ENCODE peak calls at places on chromosome 19, in ten cellular contexts. Q is sigmoid colon, V is suprapubic skin, F is HL-60, Z is stomach, E is transverse colon, A is GM12878, U is K562, Y is breast epithelium, P is GM23338. K is an unnamed sample.
A peak's percentile ranks its signal among the peaks of the same experiment; 100 is the strongest.

GRCh38 chr19:58364127-58364526 is 1.6 kb upstream of the ZNF497 start:
- DNase-seq in Q (no peak), V (no peak), F (no peak), Z (no peak), E (no peak), A (no peak), U (no peak), Y (no peak), P (no peak), K (no peak)

GRCh38 chr19:34692541-34692940 is 15.1 kb downstream of the ZNF302 start:
- DNase-seq in Q (no peak), V (no peak), F (no peak), Z (no peak), E (no peak), A (no peak), U (no peak), Y (no peak), P (no peak), K (no peak)

GRCh38 chr19:54100560-54100959 is at the start of gene OSCAR:
- DNase-seq in Q (no peak), V (no peak), F (no peak), Z (no peak), E (no peak), A (no peak), U (no peak), Y (no peak), P (no peak), K (peak; percentile 82)

GRCh38 chr19:18961767-18962423 is 20.9 kb upstream of the HOMER3 start:
- DNase-seq in Q (no peak), V (no peak), F (no peak), Z (no peak), E (no peak), A (no peak), U (peak; percentile 58), Y (no peak), P (peak; percentile 99), K (no peak)

GRCh38 chr19:32372726-32373613 is 27.6 kb downstream of the ZNF507 start:
- DNase-seq in Q (no peak), V (no peak), F (no peak), Z (no peak), E (no peak), A (no peak), U (no peak), Y (no peak), P (peak; percentile 21), K (no peak)

GRCh38 chr19:48967346-48968178 is 2.5 kb downstream of the FTL start:
- DNase-seq in Q (peak; percentile 77), V (no peak), F (peak; percentile 81), Z (no peak), E (peak; percentile 42), A (no peak), U (no peak), Y (no peak), P (no peak), K (peak; percentile 83)

GRCh38 chr19:1360818-1361461 is 22.8 kb upstream of the NDUFS7 start:
- DNase-seq in Q (peak; percentile 86), V (no peak), F (peak; percentile 63), Z (no peak), E (peak; percentile 35), A (no peak), U (no peak), Y (no peak), P (no peak), K (no peak)

GRCh38 chr19:20254151-20254550 is 87.1 kb downstream of the ZNF486 start:
- DNase-seq in Q (no peak), V (no peak), F (no peak), Z (no peak), E (no peak), A (no peak), U (no peak), Y (no peak), P (no peak), K (no peak)

GRCh38 chr19:18017275-18018083 is 9.5 kb downstream of the ARRDC2 start:
- DNase-seq in Q (no peak), V (no peak), F (no peak), Z (no peak), E (no peak), A (no peak), U (no peak), Y (no peak), P (no peak), K (no peak)

GRCh38 chr19:1354496-1355257 is 29.0 kb upstream of the NDUFS7 start:
- DNase-seq in Q (peak; percentile 95), V (peak; percentile 88), F (peak; percentile 78), Z (peak; percentile 93), E (peak; percentile 93), A (no peak), U (peak; percentile 99), Y (peak; percentile 87), P (peak; percentile 91), K (peak; percentile 96)

GRCh38 chr19:1981253-1981652 is 34.3 kb downstream of the BTBD2 start:
- DNase-seq in Q (no peak), V (no peak), F (no peak), Z (no peak), E (no peak), A (no peak), U (no peak), Y (no peak), P (no peak), K (no peak)

GRCh38 chr19:6187374-6187773 is 51.9 kb downstream of the ACSBG2 start:
- DNase-seq in Q (no peak), V (no peak), F (no peak), Z (no peak), E (no peak), A (no peak), U (no peak), Y (no peak), P (no peak), K (no peak)

GRCh38 chr19:8585894-8586750 is 8.9 kb upstream of the MYO1F start:
- DNase-seq in Q (no peak), V (no peak), F (no peak), Z (peak; percentile 61), E (peak; percentile 66), A (no peak), U (peak; percentile 83), Y (no peak), P (peak; percentile 97), K (peak; percentile 88)

GRCh38 chr19:7869453-7869909 is 4.7 kb downstream of the PRR36 start:
- DNase-seq in Q (no peak), V (no peak), F (no peak), Z (peak; percentile 82), E (peak; percentile 79), A (no peak), U (peak; percentile 68), Y (peak; percentile 80), P (peak; percentile 80), K (peak; percentile 93)

GRCh38 chr19:28641395-28641794 is 571.6 kb downstream of the UQCRFS1 start:
- DNase-seq in Q (no peak), V (no peak), F (no peak), Z (no peak), E (no peak), A (no peak), U (no peak), Y (no peak), P (peak; percentile 24), K (no peak)

GRCh38 chr19:14198384-14199376 is 7.3 kb downstream of the ADGRL1 start:
- DNase-seq in Q (no peak), V (no peak), F (no peak), Z (no peak), E (no peak), A (no peak), U (no peak), Y (no peak), P (peak; percentile 45), K (no peak)

DNA sequence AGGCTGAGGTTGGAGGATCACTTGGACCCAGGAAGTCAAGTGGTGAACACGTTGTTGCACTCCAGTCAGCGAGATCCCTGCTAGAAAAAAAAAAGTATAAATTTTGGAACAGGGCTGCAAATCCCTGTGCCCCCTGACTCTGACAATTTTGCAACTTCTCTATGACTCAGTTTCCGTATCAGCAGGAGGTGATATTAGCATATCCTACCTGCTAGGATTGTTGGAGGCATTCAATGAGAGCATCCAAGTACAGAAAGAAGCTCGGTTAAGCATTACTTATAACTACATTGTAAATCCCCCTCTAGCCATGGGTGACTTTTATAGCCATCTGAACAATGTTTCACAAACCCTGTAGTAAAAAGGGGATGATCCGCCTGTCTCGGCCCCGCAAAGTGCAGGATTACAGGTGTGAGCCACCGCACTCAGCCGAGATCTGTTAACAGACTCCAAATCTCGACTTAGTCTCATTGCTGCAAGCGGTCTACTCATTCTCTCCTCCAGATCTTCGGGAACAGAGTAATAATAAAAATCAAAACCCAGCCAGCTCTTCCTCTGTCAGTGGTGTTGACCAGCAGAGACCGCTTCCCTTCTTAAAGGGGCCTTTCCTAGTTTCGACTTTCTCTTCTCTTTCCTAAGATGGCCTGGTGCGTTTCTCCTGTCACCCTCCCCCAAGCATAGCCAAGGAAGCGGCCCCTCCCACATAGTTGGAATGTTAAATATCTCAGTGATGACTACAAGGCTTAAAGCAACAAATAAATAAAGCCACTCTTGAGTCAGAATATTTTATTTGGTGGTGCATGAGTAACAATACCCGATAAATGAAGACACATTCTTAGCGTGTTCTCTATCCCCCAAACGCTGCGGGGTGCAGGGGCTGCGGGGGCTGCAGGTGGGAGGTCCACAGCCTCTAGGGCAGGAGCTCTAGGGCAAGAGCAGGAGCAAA is 10.3 kb upstream of the BICRA start:
- DNase-seq in Q (peak; percentile 92), V (no peak), F (no peak), Z (peak; percentile 41), E (peak; percentile 59), A (no peak), U (peak; percentile 17), Y (no peak), P (peak; percentile 97), K (no peak)
- TF ChIP-seq POLR2AphosphoS5 in Q (peak; percentile 61), V (no peak), F (no peak), Z (peak; percentile 20), E (peak; percentile 60), A (no peak), U (no peak), Y (no peak), P (peak; percentile 23), K (no peak)

GRCh38 chr19:41537789-41538188 is 38.2 kb upstream of the CEACAM21 start:
- DNase-seq in Q (no peak), V (no peak), F (no peak), Z (no peak), E (no peak), A (no peak), U (no peak), Y (no peak), P (peak; percentile 74), K (no peak)
- TF ChIP-seq CTCF in Q (no peak), V (no peak), F (peak; percentile 55), Z (peak; percentile 32), E (peak; percentile 27), A (peak; percentile 55), U (peak; percentile 79), Y (no peak), P (peak; percentile 62), K (peak; percentile 62)

GRCh38 chr19:55486971-55487883 is 1.0 kb upstream of the SSC5D start:
- DNase-seq in Q (peak; percentile 93), V (no peak), F (peak; percentile 51), Z (no peak), E (peak; percentile 60), A (no peak), U (peak; percentile 32), Y (no peak), P (no peak), K (no peak)
- H3K4me3 ChIP-seq in Q (peak overlapping the region; percentile 48), V (peak overlapping the region; percentile 8), F (no peak overlapping the region), Z (no peak overlapping the region), E (no peak overlapping the region), A (no peak overlapping the region), U (no peak overlapping the region), Y (no peak overlapping the region), P (peak overlapping the region; percentile 34), K (no peak overlapping the region)

DNA sequence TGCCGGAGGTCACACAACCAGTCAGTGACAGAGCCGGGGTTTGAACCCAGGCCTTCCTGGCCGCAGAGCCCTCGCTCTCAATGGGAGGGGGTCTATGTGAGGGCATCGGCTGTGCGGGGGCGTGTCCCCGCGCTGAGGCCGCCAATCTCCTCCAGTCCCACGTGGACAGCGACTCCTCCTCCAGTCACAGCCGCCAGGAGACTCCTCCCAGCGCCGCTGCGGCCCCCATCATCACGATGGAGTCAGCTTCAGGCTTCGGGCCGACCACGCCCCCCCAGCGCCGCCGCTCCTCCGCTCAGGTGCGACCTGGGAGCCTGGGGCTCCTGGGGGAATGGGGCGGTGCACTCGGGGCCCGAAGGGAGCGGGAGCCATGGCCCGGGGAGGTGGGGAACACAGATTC is 6.0 kb downstream of the SPRED3 start:
- DNase-seq in Q (no peak), V (no peak), F (no peak), Z (no peak), E (no peak), A (no peak), U (no peak), Y (no peak), P (peak; percentile 99), K (peak; percentile 83)
- TF ChIP-seq POLR2AphosphoS5 in Q (no peak), V (no peak), F (no peak), Z (no peak), E (no peak), A (no peak), U (no peak), Y (no peak), P (peak; percentile 67), K (no peak)

K was measured in spleen.